ENCODE peak calls at places on chromosomes 4 and X, in four cellular contexts. Q is fibroblast of lung, S is brain microvascular endothelial cell, F is upper lobe of left lung. B is an unnamed sample.
A peak's percentile ranks its signal among the peaks of the same experiment; 100 is the strongest.

GRCh38 chrX:43211570-43211969 is 433.6 kb upstream of the PPP1R2C start:
- DNase-seq in Q (no peak), S (no peak), F (no peak), B (no peak)

GRCh38 chr4:77021614-77022089 is 54.1 kb downstream of the CCNI start:
- DNase-seq in Q (peak; percentile 86), S (peak; percentile 80), F (peak; percentile 41), B (no peak)

GRCh38 chrX:78330540-78330939 is 3.1 kb upstream of the CYSLTR1 start:
- DNase-seq in Q (no peak), S (no peak), F (no peak), B (no peak)

GRCh38 chrX:150933945-150934350 is 35.5 kb upstream of the CD99L2 start:
- DNase-seq in Q (peak; percentile 5), S (no peak), F (no peak), B (no peak)

GRCh38 chr4:32700838-32701237 is 1980.7 kb downstream of the PCDH7 start:
- DNase-seq in Q (no peak), S (no peak), F (no peak), B (no peak)

GRCh38 chrX:20427173-20427770 is 160.6 kb upstream of the RPS6KA3 start:
- DNase-seq in Q (no peak), S (no peak), F (no peak), B (no peak)

GRCh38 chr4:130214268-130214667 is 1118.3 kb downstream of the C4orf33 start:
- DNase-seq in Q (no peak), S (no peak), F (no peak), B (no peak)

GRCh38 chr4:142379277-142380051 is 466.6 kb downstream of the INPP4B start:
- DNase-seq in Q (peak; percentile 82), S (peak; percentile 53), F (no peak), B (no peak)

GRCh38 chrX:3939967-3940610 is 226.6 kb upstream of the PRKX start:
- DNase-seq in Q (peak; percentile 4), S (peak; percentile 3), F (no peak), B (no peak)

GRCh38 chrX:153487590-153488071 is 7.1 kb upstream of the BGN start:
- DNase-seq in Q (no peak), S (no peak), F (no peak), B (no peak)

GRCh38 chr4:107444-108429 is 16.6 kb upstream of the ZNF718 start:
- DNase-seq in Q (no peak), S (no peak), F (no peak), B (no peak)

GRCh38 chr4:115355329-115355728 is 241.9 kb upstream of the NDST4 start:
- DNase-seq in Q (no peak), S (no peak), F (no peak), B (no peak)

GRCh38 chr4:2797188-2797544 is 4.3 kb downstream of the SH3BP2 start:
- DNase-seq in Q (no peak), S (no peak), F (no peak), B (no peak)

GRCh38 chr4:186689476-186689875 is 34.2 kb downstream of the FAT1 start:
- DNase-seq in Q (peak; percentile 45), S (no peak), F (peak; percentile 45), B (no peak)

GRCh38 chr4:148061795-148062194 is 329.9 kb downstream of the ARHGAP10 start:
- DNase-seq in Q (no peak), S (no peak), F (no peak), B (no peak)

GRCh38 chrX:123064053-123064452 is 120.0 kb upstream of the GRIA3 start:
- DNase-seq in Q (no peak), S (no peak), F (no peak), B (no peak)

GRCh38 chr4:3514221-3514780 is 17.9 kb downstream of the LRPAP1 start:
- DNase-seq in Q (no peak), S (no peak), F (no peak), B (no peak)

GRCh38 chr4:43837171-43837570 is 611.4 kb downstream of the KCTD8 start:
- DNase-seq in Q (no peak), S (no peak), F (no peak), B (no peak)

GRCh38 chrX:118626346-118626745 is 101.1 kb upstream of the IL13RA1 start:
- DNase-seq in Q (no peak), S (no peak), F (no peak), B (no peak)

GRCh38 chr4:174454815-174455473 is 67.3 kb downstream of the HPGD start:
- DNase-seq in Q (no peak), S (no peak), F (no peak), B (no peak)

GRCh38 chr4:165359501-165359900 is 19.3 kb upstream of the CPE start:
- DNase-seq in Q (peak; percentile 47), S (no peak), F (no peak), B (no peak)

GRCh38 chrX:141969706-141970105 is 66.0 kb downstream of the MAGEC1 start:
- DNase-seq in Q (no peak), S (no peak), F (no peak), B (no peak)

GRCh38 chrX:41043950-41044349 is 41.3 kb upstream of the USP9X start:
- DNase-seq in Q (peak; percentile 79), S (peak; percentile 57), F (no peak), B (no peak)

GRCh38 chr4:22987861-22988260 is 295.1 kb downstream of the GBA3 start:
- DNase-seq in Q (peak; percentile 76), S (peak; percentile 45), F (no peak), B (no peak)

GRCh38 chr4:52837716-52838558 is 24.2 kb upstream of the RASL11B start:
- DNase-seq in Q (peak; percentile 42), S (peak; percentile 82), F (no peak), B (no peak)

GRCh38 chrX:154019633-154020499 is at the start of gene IRAK1:
- DNase-seq in Q (peak; percentile 52), S (no peak), F (peak; percentile 59), B (peak; percentile 29)

GRCh38 chr4:56424697-56425514 is 10.5 kb downstream of the PPAT start:
- DNase-seq in Q (peak; percentile 64), S (peak; percentile 36), F (no peak), B (peak; percentile 24)

GRCh38 chrX:23656684-23657083 is 10.6 kb upstream of the PRDX4 start:
- DNase-seq in Q (peak; percentile 23), S (no peak), F (no peak), B (no peak)

GRCh38 chr4:883377-884095 is 48.6 kb downstream of the GAK start:
- DNase-seq in Q (no peak), S (no peak), F (no peak), B (no peak)

GRCh38 chr4:25943312-25943711 is 29.3 kb downstream of the SMIM20 start:
- DNase-seq in Q (peak; percentile 8), S (no peak), F (no peak), B (no peak)

GRCh38 chr4:44448548-44449443 is at the start of gene KCTD8:
- DNase-seq in Q (peak; percentile 76), S (peak; percentile 46), F (peak; percentile 79), B (peak; percentile 14)

GRCh38 chrX:133921764-133922389 is 63.5 kb downstream of the GPC3 start:
- DNase-seq in Q (peak; percentile 13), S (peak; percentile 17), F (peak; percentile 32), B (peak; percentile 5)
- H3K27ac ChIP-seq in Q (no peak overlapping the region), S (no peak overlapping the region), F (no peak overlapping the region), B (no peak overlapping the region)

DNA sequence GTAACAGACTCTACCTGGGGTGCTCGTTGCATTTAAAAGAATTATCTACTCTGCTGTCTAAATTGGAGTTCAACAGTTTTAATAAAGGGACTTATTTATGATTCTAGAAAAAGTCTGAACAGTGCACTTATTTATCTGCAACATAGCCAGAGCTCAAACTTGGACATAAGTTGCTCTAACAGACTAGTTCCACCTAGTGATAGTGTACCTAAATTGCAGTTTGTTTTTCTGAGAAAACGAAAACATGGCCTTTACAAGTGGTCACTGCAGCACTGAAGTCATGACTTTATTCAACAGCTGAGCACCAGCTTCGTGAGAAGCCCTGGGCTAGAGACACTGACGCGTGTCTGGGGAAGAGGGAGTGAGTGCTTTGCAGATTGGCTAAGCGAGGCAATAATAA is 77.3 kb upstream of the IGSF1 start:
- DNase-seq in Q (peak; percentile 11), S (no peak), F (no peak), B (no peak)
- TF ChIP-seq CTCF in Q (no peak), S (no peak), F (no peak), B (no peak)

GRCh38 chr4:55089922-55090321 is 35.5 kb downstream of the KDR start:
- DNase-seq in Q (no peak), S (no peak), F (no peak), B (no peak)
- H3K27ac ChIP-seq in Q (no peak overlapping the region), S (no peak overlapping the region), F (no peak overlapping the region), B (no peak overlapping the region)

GRCh38 chrX:26783512-26784225 is 567.7 kb downstream of the MAGEB5 start:
- DNase-seq in Q (peak; percentile 65), S (peak; percentile 5), F (no peak), B (no peak)

GRCh38 chrX:26778320-26778888 is 562.4 kb downstream of the MAGEB5 start:
- DNase-seq in Q (no peak), S (no peak), F (no peak), B (no peak)
- TF ChIP-seq CTCF in Q (peak; percentile 23), S (peak; percentile 36), F (no peak), B (no peak)

DNA sequence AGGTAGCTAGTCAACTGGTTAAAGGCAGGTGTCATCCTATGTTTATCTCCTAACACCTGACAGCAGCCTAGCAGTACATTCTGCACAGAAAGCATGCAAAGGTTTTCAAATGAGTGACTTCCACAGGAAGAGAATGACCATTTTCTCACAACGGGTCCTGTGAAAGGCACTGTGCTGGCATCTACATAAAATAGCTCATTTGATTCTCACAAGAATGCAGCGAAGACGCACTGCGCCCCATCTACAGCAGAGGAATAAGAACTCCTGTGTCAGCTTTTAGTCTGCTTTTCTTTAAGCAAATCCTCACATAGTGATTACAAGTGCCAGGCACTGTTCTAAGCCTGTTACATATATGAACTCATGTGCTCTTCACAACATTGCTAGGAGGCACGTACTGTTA is 62.5 kb downstream of the AFAP1 start:
- DNase-seq in Q (no peak), S (no peak), F (no peak), B (no peak)
- H3K27ac ChIP-seq in Q (no peak overlapping the region), S (peak overlapping the region; percentile 24), F (peak overlapping the region; percentile 42), B (no peak overlapping the region)

GRCh38 chrX:25860322-25860721 is 277.8 kb upstream of the MAGEB18 start:
- DNase-seq in Q (no peak), S (no peak), F (no peak), B (no peak)

GRCh38 chrX:25853002-25853479 is 285.1 kb upstream of the MAGEB18 start:
- DNase-seq in Q (no peak), S (no peak), F (no peak), B (no peak)

GRCh38 chrX:25858273-25858880 is 279.8 kb upstream of the MAGEB18 start:
- DNase-seq in Q (peak; percentile 1), S (no peak), F (no peak), B (no peak)
- TF ChIP-seq CTCF in Q (no peak), S (no peak), F (no peak), B (no peak)

GRCh38 chr4:38055566-38055965 is 95.4 kb downstream of the PTTG2 start:
- DNase-seq in Q (no peak), S (no peak), F (no peak), B (no peak)
- H3K27ac ChIP-seq in Q (no peak overlapping the region), S (no peak overlapping the region), F (peak overlapping the region; percentile 79), B (no peak overlapping the region)

DNA sequence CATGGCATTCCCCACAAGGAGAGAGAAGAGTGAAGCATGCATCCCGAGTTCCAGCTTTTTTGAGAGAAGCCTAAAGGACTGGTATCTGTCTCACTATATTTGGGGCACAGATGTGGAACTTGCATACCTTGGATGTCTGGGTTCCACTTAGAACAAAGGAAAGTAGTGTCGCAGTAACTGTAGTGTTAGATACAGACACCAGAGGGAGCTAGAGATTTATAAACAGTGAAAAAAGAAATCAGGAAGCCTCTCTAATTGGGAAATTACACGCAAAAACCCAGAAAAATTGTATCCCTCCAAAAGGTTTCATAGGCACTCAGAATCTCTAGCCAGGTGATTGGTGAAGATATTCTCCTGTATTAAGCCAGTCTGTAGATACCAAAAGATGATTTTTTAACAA is 34.4 kb downstream of the AGTR2 start:
- DNase-seq in Q (peak; percentile 22), S (peak; percentile 4), F (no peak), B (no peak)
- TF ChIP-seq CTCF in Q (peak; percentile 50), S (peak; percentile 52), F (peak; percentile 64), B (no peak)